ENCODE peak calls at places on chromosome 22, in four cellular contexts. E is SJSA1, N is brain microvascular endothelial cell, M is kidney. W is an unnamed sample.

GRCh38 chr22:44668190-44668885 is 33.7 kb upstream of the PRR5 start:
- DNase-seq in E (no peak), N (no peak), M (peak; percentile 78), W (no peak)

GRCh38 chr22:50141891-50142363 is 28.6 kb upstream of the PANX2 start:
- DNase-seq in E (peak; percentile 49), N (no peak), M (no peak), W (no peak)

GRCh38 chr22:48849963-48850657 is 977.6 kb downstream of the BRD1 start:
- DNase-seq in E (no peak), N (no peak), M (peak; percentile 36), W (peak; percentile 44)

GRCh38 chr22:19880786-19881569 is 26.3 kb upstream of the GNB1L start:
- DNase-seq in E (peak; percentile 98), N (peak; percentile 98), M (peak; percentile 84), W (peak; percentile 67)

GRCh38 chr22:36027579-36027959 is 1.1 kb downstream of the RBFOX2 start:
- DNase-seq in E (peak; percentile 44), N (no peak), M (no peak), W (no peak)

GRCh38 chr22:19772422-19772672 is 11.8 kb downstream of the TBX1 start:
- DNase-seq in E (no peak), N (no peak), M (peak; percentile 13), W (no peak)

GRCh38 chr22:44814266-44815098 is 62.1 kb downstream of the ARHGAP8 start:
- DNase-seq in E (no peak), N (no peak), M (peak; percentile 66), W (no peak)

GRCh38 chr22:43830931-43831560 is 18.9 kb upstream of the EFCAB6 start:
- DNase-seq in E (no peak), N (no peak), M (peak; percentile 38), W (peak; percentile 40)

GRCh38 chr22:50012201-50013181 is at the start of gene IL17REL:
- DNase-seq in E (no peak), N (no peak), M (no peak), W (peak; percentile 57)

GRCh38 chr22:42943981-42944380 is 71.0 kb downstream of the PACSIN2 start:
- DNase-seq in E (no peak), N (no peak), M (no peak), W (no peak)

GRCh38 chr22:37016134-37016910 is 2.9 kb downstream of the TST start:
- DNase-seq in E (no peak), N (no peak), M (peak; percentile 59), W (no peak)

GRCh38 chr22:49862408-49862776 is 8.7 kb downstream of the ZBED4 start:
- DNase-seq in E (no peak), N (no peak), M (no peak), W (peak; percentile 68)

GRCh38 chr22:25704701-25705100 is 37.3 kb upstream of the MYO18B start:
- DNase-seq in E (no peak), N (no peak), M (no peak), W (no peak)
- H3K36me3 ChIP-seq in E (no peaks in the 10 kb centered on the region), N (no peaks in the 10 kb centered on the region), M (no peaks in the 10 kb centered on the region), W (peaks cover 11% of the 10 kb centered on the region)

DNA sequence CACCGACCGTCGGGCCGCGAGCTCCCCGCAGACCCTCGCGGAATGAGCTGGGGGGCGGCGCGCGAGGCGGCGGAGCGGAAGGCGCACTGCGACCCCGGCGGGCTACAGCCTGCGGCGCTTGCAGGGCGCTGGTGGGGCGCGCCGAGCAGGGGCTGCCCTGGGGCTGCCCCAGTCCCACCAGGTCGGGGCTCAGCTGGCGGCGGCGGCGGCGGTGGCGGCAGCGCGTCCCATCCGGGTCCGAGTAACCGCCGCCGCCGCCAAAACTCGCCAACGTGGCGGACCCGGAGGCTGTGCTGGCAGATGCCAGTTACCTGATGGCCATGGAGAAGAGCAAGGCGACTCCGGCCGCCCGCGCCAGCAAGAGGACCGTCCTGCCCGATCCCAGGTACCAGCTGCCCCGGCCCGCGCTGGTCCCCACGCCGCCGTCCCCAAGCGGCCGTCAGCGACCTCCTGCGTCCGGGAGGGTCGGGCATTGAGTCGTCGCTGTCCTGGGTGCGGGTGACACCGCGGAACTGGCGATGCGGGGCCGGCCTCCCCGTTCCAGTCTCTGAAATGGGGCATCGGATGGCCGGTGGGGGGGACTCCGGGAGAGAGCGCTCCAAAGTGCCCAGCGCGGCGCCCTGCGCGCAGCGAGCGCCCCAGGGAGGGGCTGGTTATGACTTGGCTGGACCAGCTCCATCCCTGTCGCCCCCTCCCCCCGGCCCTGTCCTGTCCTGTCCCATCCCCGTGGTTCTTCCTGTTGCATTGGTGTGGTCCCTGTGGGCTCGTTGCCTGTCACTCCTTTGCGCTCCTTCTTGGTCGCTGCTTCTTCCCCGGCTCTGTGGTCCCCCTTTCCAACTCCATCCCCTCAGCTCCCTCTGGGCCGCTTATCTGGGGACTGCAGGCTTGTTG is 63.5 kb downstream of the CRYBB2 start:
- DNase-seq in E (no peak), N (no peak), M (no peak), W (no peak)
- H3K4me3 ChIP-seq in E (no peak overlapping the region), N (no peak overlapping the region), M (no peak overlapping the region), W (no peak overlapping the region)

GRCh38 chr22:40407021-40407761 is 36.8 kb downstream of the SGSM3 start:
- DNase-seq in E (no peak), N (no peak), M (no peak), W (peak; percentile 55)

GRCh38 chr22:40406063-40406890 is 35.9 kb downstream of the SGSM3 start:
- DNase-seq in E (no peak), N (no peak), M (no peak), W (peak; percentile 44)

GRCh38 chr22:40409613-40410113 is 39.3 kb downstream of the SGSM3 start:
- DNase-seq in E (no peak), N (no peak), M (no peak), W (no peak)

GRCh38 chr22:40408718-40409612 is 38.6 kb downstream of the SGSM3 start:
- DNase-seq in E (no peak), N (no peak), M (no peak), W (peak; percentile 57)

GRCh38 chr22:40407831-40408717 is 37.7 kb downstream of the SGSM3 start:
- DNase-seq in E (no peak), N (no peak), M (no peak), W (peak; percentile 58)
- H3K36me3 ChIP-seq in E (peaks cover 94% of the 10 kb centered on the region), N (peaks cover 90% of the 10 kb centered on the region), M (peaks cover 13% of the 10 kb centered on the region), W (peaks cover 86% of the 10 kb centered on the region)

DNA sequence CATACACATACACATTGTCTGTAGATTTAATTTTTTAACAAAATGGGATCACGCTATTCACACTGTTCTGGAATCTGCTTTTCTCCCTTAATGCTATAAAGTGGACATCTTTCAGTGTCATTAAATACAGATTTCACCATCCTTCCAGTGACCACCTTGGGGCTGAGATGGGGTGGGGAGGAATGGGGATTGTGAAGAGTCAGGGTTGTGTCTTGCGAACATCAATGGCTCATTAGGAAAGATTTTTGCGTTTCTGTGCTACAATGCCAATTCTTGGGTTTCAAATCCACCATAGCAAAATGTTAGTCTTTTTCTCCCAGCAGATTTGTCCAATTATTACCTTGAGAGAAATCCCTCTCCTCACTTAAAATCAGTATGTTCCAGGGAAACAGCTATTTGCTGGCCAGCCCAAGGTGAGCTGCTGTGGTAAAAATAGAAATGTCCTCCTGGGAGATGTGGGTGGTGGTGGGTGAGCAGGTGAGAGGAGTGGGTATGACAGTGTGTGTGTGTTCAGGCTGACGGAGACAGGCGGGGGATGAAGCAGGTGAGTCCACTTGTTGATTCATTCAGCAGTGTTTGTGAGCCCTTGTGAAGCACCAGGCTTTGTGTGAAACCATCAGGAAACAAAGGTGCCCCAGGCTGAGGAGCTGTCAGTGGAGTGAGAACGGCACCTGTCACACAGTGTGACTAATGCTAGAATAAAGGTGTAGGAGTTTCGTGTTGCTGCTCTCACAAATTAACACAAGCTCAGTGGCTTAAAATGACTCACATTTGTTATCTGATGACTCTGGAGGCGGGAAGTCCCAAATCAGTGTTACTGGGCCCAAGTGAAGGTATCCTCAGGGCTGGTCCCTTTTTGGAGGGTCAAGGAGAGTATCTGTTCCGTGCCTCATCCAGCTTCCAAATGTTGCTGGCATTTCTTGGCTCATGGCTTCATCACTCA is 1.7 kb upstream of the CBX6 start:
- DNase-seq in E (no peak), N (no peak), M (no peak), W (no peak)
- H3K4me3 ChIP-seq in E (peak overlapping the region; percentile 80), N (no peak overlapping the region), M (peak overlapping the region; percentile 95), W (peak overlapping the region; percentile 62)